ENCODE peak calls at places on chromosome 20, in seven cellular contexts. One of them, this sample, is unnamed. For H3K4me1 and H3K27me3, the result is how much of the 10 kb centered on the place peaks cover.

GRCh38 chr20:56181593-56181992 is 66.9 kb upstream of the MC3R start:
- DNase-seq in tibial artery: no peak
- DNase-seq in lower lobe of right lung: no peak
- DNase-seq in CD8-positive, alpha-beta memory T cell: no peak
- DNase-seq in CD8-positive, alpha-beta T cell: no peak
- DNase-seq in left ventricle myocardium inferior: no peak
- DNase-seq in gastrocnemius medialis: no peak
- DNase-seq in this sample: no peak

GRCh38 chr20:22586645-22587310 is 2.4 kb upstream of the FOXA2 start:
- DNase-seq in tibial artery: no peak
- DNase-seq in lower lobe of right lung: peak
- DNase-seq in CD8-positive, alpha-beta memory T cell: no peak
- DNase-seq in CD8-positive, alpha-beta T cell: no peak
- DNase-seq in left ventricle myocardium inferior: no peak
- DNase-seq in gastrocnemius medialis: no peak
- DNase-seq in this sample: peak

GRCh38 chr20:30594112-30594511 is 663.4 kb upstream of the DEFB115 start:
- DNase-seq in tibial artery: no peak
- DNase-seq in lower lobe of right lung: no peak
- DNase-seq in CD8-positive, alpha-beta memory T cell: no peak
- DNase-seq in CD8-positive, alpha-beta T cell: no peak
- DNase-seq in left ventricle myocardium inferior: no peak
- DNase-seq in gastrocnemius medialis: no peak
- DNase-seq in this sample: no peak

GRCh38 chr20:40939667-40940066 is 89.0 kb upstream of the TOP1 start:
- DNase-seq in tibial artery: no peak
- DNase-seq in lower lobe of right lung: no peak
- DNase-seq in CD8-positive, alpha-beta memory T cell: no peak
- DNase-seq in CD8-positive, alpha-beta T cell: no peak
- DNase-seq in left ventricle myocardium inferior: no peak
- DNase-seq in gastrocnemius medialis: no peak
- DNase-seq in this sample: no peak

GRCh38 chr20:3434232-3434631 is 26.8 kb upstream of the DNAAF9 start:
- DNase-seq in tibial artery: no peak
- DNase-seq in lower lobe of right lung: no peak
- DNase-seq in CD8-positive, alpha-beta memory T cell: no peak
- DNase-seq in CD8-positive, alpha-beta T cell: no peak
- DNase-seq in left ventricle myocardium inferior: no peak
- DNase-seq in gastrocnemius medialis: no peak
- DNase-seq in this sample: no peak

GRCh38 chr20:23528867-23529431 is 38.0 kb downstream of the CST8 start:
- DNase-seq in tibial artery: no peak
- DNase-seq in lower lobe of right lung: no peak
- DNase-seq in CD8-positive, alpha-beta memory T cell: no peak
- DNase-seq in CD8-positive, alpha-beta T cell: no peak
- DNase-seq in left ventricle myocardium inferior: no peak
- DNase-seq in gastrocnemius medialis: no peak
- DNase-seq in this sample: no peak

GRCh38 chr20:48458601-48459385 is 369.0 kb downstream of the PREX1 start:
- DNase-seq in tibial artery: no peak
- DNase-seq in lower lobe of right lung: no peak
- DNase-seq in CD8-positive, alpha-beta memory T cell: no peak
- DNase-seq in CD8-positive, alpha-beta T cell: no peak
- DNase-seq in left ventricle myocardium inferior: no peak
- DNase-seq in gastrocnemius medialis: no peak
- DNase-seq in this sample: no peak

GRCh38 chr20:8020314-8021079 is 936 bp upstream of the TMX4 start:
- DNase-seq in tibial artery: no peak
- DNase-seq in lower lobe of right lung: no peak
- DNase-seq in CD8-positive, alpha-beta memory T cell: peak
- DNase-seq in CD8-positive, alpha-beta T cell: no peak
- DNase-seq in left ventricle myocardium inferior: no peak
- DNase-seq in gastrocnemius medialis: no peak
- DNase-seq in this sample: no peak

GRCh38 chr20:35506872-35507638 is 22.4 kb downstream of the C20orf173 start:
- DNase-seq in tibial artery: no peak
- DNase-seq in lower lobe of right lung: no peak
- DNase-seq in CD8-positive, alpha-beta memory T cell: no peak
- DNase-seq in CD8-positive, alpha-beta T cell: no peak
- DNase-seq in left ventricle myocardium inferior: no peak
- DNase-seq in gastrocnemius medialis: no peak
- DNase-seq in this sample: no peak

GRCh38 chr20:31573555-31574295 is 31.4 kb upstream of the ID1 start:
- DNase-seq in tibial artery: no peak
- DNase-seq in lower lobe of right lung: no peak
- DNase-seq in CD8-positive, alpha-beta memory T cell: no peak
- DNase-seq in CD8-positive, alpha-beta T cell: no peak
- DNase-seq in left ventricle myocardium inferior: no peak
- DNase-seq in gastrocnemius medialis: no peak
- DNase-seq in this sample: no peak

GRCh38 chr20:42553374-42553773 is 636.3 kb downstream of the PTPRT start:
- DNase-seq in tibial artery: no peak
- DNase-seq in lower lobe of right lung: no peak
- DNase-seq in CD8-positive, alpha-beta memory T cell: no peak
- DNase-seq in CD8-positive, alpha-beta T cell: no peak
- DNase-seq in left ventricle myocardium inferior: no peak
- DNase-seq in gastrocnemius medialis: no peak
- DNase-seq in this sample: no peak

GRCh38 chr20:32623667-32624157 is 38.6 kb upstream of the NOL4L start:
- DNase-seq in tibial artery: no peak
- DNase-seq in lower lobe of right lung: no peak
- DNase-seq in CD8-positive, alpha-beta memory T cell: no peak
- DNase-seq in CD8-positive, alpha-beta T cell: no peak
- DNase-seq in left ventricle myocardium inferior: no peak
- DNase-seq in gastrocnemius medialis: no peak
- DNase-seq in this sample: no peak

GRCh38 chr20:41669708-41670263 is 51.6 kb upstream of the CHD6 start:
- DNase-seq in tibial artery: no peak
- DNase-seq in lower lobe of right lung: no peak
- DNase-seq in CD8-positive, alpha-beta memory T cell: no peak
- DNase-seq in CD8-positive, alpha-beta T cell: no peak
- DNase-seq in left ventricle myocardium inferior: no peak
- DNase-seq in gastrocnemius medialis: no peak
- DNase-seq in this sample: no peak

GRCh38 chr20:36446557-36446956 is 94.8 kb upstream of the MYL9 start:
- DNase-seq in tibial artery: no peak
- DNase-seq in lower lobe of right lung: no peak
- DNase-seq in CD8-positive, alpha-beta memory T cell: no peak
- DNase-seq in CD8-positive, alpha-beta T cell: no peak
- DNase-seq in left ventricle myocardium inferior: no peak
- DNase-seq in gastrocnemius medialis: no peak
- DNase-seq in this sample: no peak

GRCh38 chr20:25054995-25055629 is 2.8 kb downstream of the ACSS1 start:
- DNase-seq in tibial artery: peak
- DNase-seq in lower lobe of right lung: no peak
- DNase-seq in CD8-positive, alpha-beta memory T cell: no peak
- DNase-seq in CD8-positive, alpha-beta T cell: no peak
- DNase-seq in left ventricle myocardium inferior: no peak
- DNase-seq in gastrocnemius medialis: no peak
- DNase-seq in this sample: no peak

GRCh38 chr20:48298851-48299484 is 513.7 kb upstream of the SULF2 start:
- DNase-seq in tibial artery: no peak
- DNase-seq in lower lobe of right lung: no peak
- DNase-seq in CD8-positive, alpha-beta memory T cell: no peak
- DNase-seq in CD8-positive, alpha-beta T cell: no peak
- DNase-seq in left ventricle myocardium inferior: no peak
- DNase-seq in gastrocnemius medialis: no peak
- DNase-seq in this sample: no peak

GRCh38 chr20:63978319-63979220 is 872 bp downstream of the SAMD10 start:
- DNase-seq in tibial artery: no peak
- DNase-seq in lower lobe of right lung: peak
- DNase-seq in CD8-positive, alpha-beta memory T cell: peak
- DNase-seq in CD8-positive, alpha-beta T cell: no peak
- DNase-seq in left ventricle myocardium inferior: peak
- DNase-seq in gastrocnemius medialis: no peak
- DNase-seq in this sample: peak

GRCh38 chr20:63979221-63979548 is 257 bp downstream of the SAMD10 start:
- DNase-seq in tibial artery: no peak
- DNase-seq in lower lobe of right lung: no peak
- DNase-seq in CD8-positive, alpha-beta memory T cell: no peak
- DNase-seq in CD8-positive, alpha-beta T cell: no peak
- DNase-seq in left ventricle myocardium inferior: no peak
- DNase-seq in gastrocnemius medialis: no peak
- DNase-seq in this sample: no peak

GRCh38 chr20:63976980-63977391 is 2.5 kb downstream of the SAMD10 start:
- DNase-seq in tibial artery: no peak
- DNase-seq in lower lobe of right lung: no peak
- DNase-seq in CD8-positive, alpha-beta memory T cell: no peak
- DNase-seq in CD8-positive, alpha-beta T cell: no peak
- DNase-seq in left ventricle myocardium inferior: no peak
- DNase-seq in gastrocnemius medialis: no peak
- DNase-seq in this sample: no peak

GRCh38 chr20:63979549-63980316 is at the start of gene SAMD10:
- DNase-seq in tibial artery: no peak
- DNase-seq in lower lobe of right lung: no peak
- DNase-seq in CD8-positive, alpha-beta memory T cell: peak
- DNase-seq in CD8-positive, alpha-beta T cell: peak
- DNase-seq in left ventricle myocardium inferior: no peak
- DNase-seq in gastrocnemius medialis: no peak
- DNase-seq in this sample: peak

GRCh38 chr20:63977392-63978276 is 1.8 kb downstream of the SAMD10 start:
- DNase-seq in tibial artery: no peak
- DNase-seq in lower lobe of right lung: no peak
- DNase-seq in CD8-positive, alpha-beta memory T cell: peak
- DNase-seq in CD8-positive, alpha-beta T cell: peak
- DNase-seq in left ventricle myocardium inferior: no peak
- DNase-seq in gastrocnemius medialis: no peak
- DNase-seq in this sample: peak
- H3K4me1 ChIP-seq in tibial artery: half or more
- H3K4me1 ChIP-seq in lower lobe of right lung: half or more
- H3K4me1 ChIP-seq in CD8-positive, alpha-beta memory T cell: half or more
- H3K4me1 ChIP-seq in CD8-positive, alpha-beta T cell: half or more
- H3K4me1 ChIP-seq in left ventricle myocardium inferior: half or more
- H3K4me1 ChIP-seq in gastrocnemius medialis: under half
- H3K4me1 ChIP-seq in this sample: under half

GRCh38 chr20:58384821-58385220 is 4.2 kb upstream of the VAPB start:
- DNase-seq in tibial artery: no peak
- DNase-seq in lower lobe of right lung: no peak
- DNase-seq in CD8-positive, alpha-beta memory T cell: no peak
- DNase-seq in CD8-positive, alpha-beta T cell: no peak
- DNase-seq in left ventricle myocardium inferior: no peak
- DNase-seq in gastrocnemius medialis: no peak
- DNase-seq in this sample: no peak

GRCh38 chr20:58378704-58379103 is 10.3 kb upstream of the VAPB start:
- DNase-seq in tibial artery: no peak
- DNase-seq in lower lobe of right lung: no peak
- DNase-seq in CD8-positive, alpha-beta memory T cell: no peak
- DNase-seq in CD8-positive, alpha-beta T cell: no peak
- DNase-seq in left ventricle myocardium inferior: no peak
- DNase-seq in gastrocnemius medialis: no peak
- DNase-seq in this sample: no peak

GRCh38 chr20:58378056-58378455 is 11.0 kb upstream of the VAPB start:
- DNase-seq in tibial artery: no peak
- DNase-seq in lower lobe of right lung: no peak
- DNase-seq in CD8-positive, alpha-beta memory T cell: no peak
- DNase-seq in CD8-positive, alpha-beta T cell: no peak
- DNase-seq in left ventricle myocardium inferior: no peak
- DNase-seq in gastrocnemius medialis: no peak
- DNase-seq in this sample: no peak

GRCh38 chr20:58382096-58382495 is 6.9 kb upstream of the VAPB start:
- DNase-seq in tibial artery: no peak
- DNase-seq in lower lobe of right lung: no peak
- DNase-seq in CD8-positive, alpha-beta memory T cell: no peak
- DNase-seq in CD8-positive, alpha-beta T cell: no peak
- DNase-seq in left ventricle myocardium inferior: no peak
- DNase-seq in gastrocnemius medialis: no peak
- DNase-seq in this sample: no peak

DNA sequence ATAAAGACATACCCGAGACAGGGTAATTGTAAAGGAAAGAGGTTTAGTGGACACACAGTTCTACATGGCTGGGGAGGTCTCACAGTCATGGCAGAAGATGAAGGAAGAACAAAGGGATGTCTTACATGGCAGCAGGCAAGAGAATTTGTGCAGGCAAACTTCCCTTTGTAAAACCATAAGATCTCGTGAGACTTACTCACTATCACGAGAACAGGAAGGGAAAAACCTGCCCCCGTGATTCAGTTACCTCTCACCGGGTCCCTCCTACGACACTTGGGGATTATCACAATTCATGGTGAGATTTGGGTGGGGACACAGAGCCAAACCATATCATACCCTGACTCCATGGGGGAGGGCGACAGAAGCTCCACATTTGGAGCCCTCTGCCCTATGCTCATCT is 7.4 kb upstream of the VAPB start:
- DNase-seq in tibial artery: no peak
- DNase-seq in lower lobe of right lung: no peak
- DNase-seq in CD8-positive, alpha-beta memory T cell: no peak
- DNase-seq in CD8-positive, alpha-beta T cell: no peak
- DNase-seq in left ventricle myocardium inferior: no peak
- DNase-seq in gastrocnemius medialis: no peak
- DNase-seq in this sample: no peak
- H3K27me3 ChIP-seq in tibial artery: under half
- H3K27me3 ChIP-seq in lower lobe of right lung: under half
- H3K27me3 ChIP-seq in CD8-positive, alpha-beta memory T cell: under half
- H3K27me3 ChIP-seq in CD8-positive, alpha-beta T cell: under half
- H3K27me3 ChIP-seq in left ventricle myocardium inferior: under half
- H3K27me3 ChIP-seq in gastrocnemius medialis: under half
- H3K27me3 ChIP-seq in this sample: under half

DNA sequence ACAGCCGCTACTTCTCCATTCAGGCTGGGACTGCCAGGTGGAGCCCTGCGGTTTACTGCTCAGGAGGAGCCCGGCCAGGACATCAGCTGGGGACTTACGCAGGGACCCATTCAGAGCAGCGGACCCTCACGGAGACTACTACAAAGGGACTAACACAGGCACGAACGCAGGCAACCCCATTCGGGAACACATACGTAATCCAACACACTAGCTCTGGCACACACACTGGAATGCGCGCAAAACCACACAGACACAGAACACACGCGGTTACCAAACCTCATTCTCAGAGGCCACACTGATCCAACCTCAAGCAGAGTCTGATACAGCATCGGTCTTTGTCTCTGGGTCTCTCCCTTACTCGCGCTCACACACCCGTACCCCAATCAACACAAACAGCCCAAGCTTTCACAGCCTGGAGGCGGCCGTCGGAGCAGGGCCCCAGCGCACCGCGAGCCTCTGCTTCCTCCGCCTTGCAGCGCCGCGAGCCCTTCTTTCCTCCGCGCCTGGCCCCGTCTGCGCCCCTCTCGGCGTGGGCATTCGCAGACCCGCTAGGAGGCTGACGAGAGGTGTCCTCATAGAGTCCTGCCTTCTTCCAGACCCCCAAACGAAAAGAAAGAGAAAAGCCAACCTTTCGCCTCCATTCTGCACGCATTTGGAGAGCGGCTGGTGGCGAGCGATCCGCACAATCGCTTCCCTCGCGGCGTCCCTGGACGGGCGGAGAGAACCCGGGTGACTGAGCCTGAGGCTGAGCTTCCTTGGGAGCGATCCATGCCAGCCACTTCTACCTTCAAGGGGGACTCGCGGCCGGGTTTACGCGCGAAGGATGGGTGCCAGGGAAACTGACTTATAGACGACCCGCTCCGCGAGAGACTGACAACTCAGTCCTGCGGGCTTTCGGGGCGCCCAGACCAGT is 961 bp upstream of the SLC32A1 start:
- DNase-seq in tibial artery: no peak
- DNase-seq in lower lobe of right lung: no peak
- DNase-seq in CD8-positive, alpha-beta memory T cell: no peak
- DNase-seq in CD8-positive, alpha-beta T cell: no peak
- DNase-seq in left ventricle myocardium inferior: no peak
- DNase-seq in gastrocnemius medialis: no peak
- DNase-seq in this sample: no peak
- H3K4me1 ChIP-seq in tibial artery: under half
- H3K4me1 ChIP-seq in lower lobe of right lung: under half
- H3K4me1 ChIP-seq in CD8-positive, alpha-beta memory T cell: under half
- H3K4me1 ChIP-seq in CD8-positive, alpha-beta T cell: under half
- H3K4me1 ChIP-seq in left ventricle myocardium inferior: under half
- H3K4me1 ChIP-seq in gastrocnemius medialis: under half
- H3K4me1 ChIP-seq in this sample: under half

GRCh38 chr20:44829688-44830087 is 19.3 kb upstream of the RIMS4 start:
- DNase-seq in tibial artery: no peak
- DNase-seq in lower lobe of right lung: no peak
- DNase-seq in CD8-positive, alpha-beta memory T cell: no peak
- DNase-seq in CD8-positive, alpha-beta T cell: no peak
- DNase-seq in left ventricle myocardium inferior: no peak
- DNase-seq in gastrocnemius medialis: no peak
- DNase-seq in this sample: no peak
- H3K27me3 ChIP-seq in tibial artery: under half
- H3K27me3 ChIP-seq in lower lobe of right lung: under half
- H3K27me3 ChIP-seq in CD8-positive, alpha-beta memory T cell: under half
- H3K27me3 ChIP-seq in CD8-positive, alpha-beta T cell: under half
- H3K27me3 ChIP-seq in left ventricle myocardium inferior: under half
- H3K27me3 ChIP-seq in gastrocnemius medialis: under half
- H3K27me3 ChIP-seq in this sample: under half